ENCODE peak calls at places on chromosomes 2 and 18, in five cellular contexts. L is GM23248, U is right atrium auricular region, Q is neural progenitor cell, Z is hepatocyte. M is an unnamed sample.

GRCh38 chr2:38260469-38260868 is 116.6 kb downstream of the ATL2 start:
- DNase-seq in L (no peak), U (no peak), Q (no peak), Z (no peak), M (no peak)

GRCh38 chr2:236919209-236919608 is 166.5 kb upstream of the COPS8 start:
- DNase-seq in L (peak), U (peak), Q (no peak), Z (no peak), M (no peak)

GRCh38 chr2:127683766-127684165 is 8.4 kb upstream of the LIMS2 start:
- DNase-seq in L (no peak), U (peak), Q (no peak), Z (no peak), M (no peak)

GRCh38 chr2:64166212-64166611 is 22.0 kb upstream of the PELI1 start:
- DNase-seq in L (no peak), U (no peak), Q (no peak), Z (no peak), M (no peak)

GRCh38 chr2:15158117-15158516 is 403.0 kb downstream of the NBAS start:
- DNase-seq in L (no peak), U (no peak), Q (peak), Z (no peak), M (no peak)

GRCh38 chr2:12317853-12318426 is 398.8 kb upstream of the TRIB2 start:
- DNase-seq in L (peak), U (no peak), Q (no peak), Z (peak), M (no peak)

GRCh38 chr18:37435150-37435872 is 130.3 kb downstream of the CELF4 start:
- DNase-seq in L (no peak), U (no peak), Q (no peak), Z (no peak), M (no peak)

GRCh38 chr2:240921319-240922233 is 15.4 kb downstream of the CROCC2 start:
- DNase-seq in L (peak), U (peak), Q (no peak), Z (peak), M (peak)

GRCh38 chr2:25331686-25332365 is 9.9 kb downstream of the DNMT3A start:
- DNase-seq in L (peak), U (no peak), Q (no peak), Z (no peak), M (no peak)

GRCh38 chr2:145748927-145749326 is 1229.0 kb upstream of the ZEB2 start:
- DNase-seq in L (no peak), U (no peak), Q (no peak), Z (no peak), M (no peak)

GRCh38 chr2:134079373-134079772 is 174.5 kb upstream of the MGAT5 start:
- DNase-seq in L (no peak), U (no peak), Q (no peak), Z (no peak), M (no peak)

GRCh38 chr2:111155610-111156009 is 34.9 kb downstream of the BCL2L11 start:
- DNase-seq in L (no peak), U (no peak), Q (no peak), Z (no peak), M (no peak)

GRCh38 chr18:9814431-9814830 is 71.3 kb upstream of the TXNDC2 start:
- DNase-seq in L (peak), U (no peak), Q (no peak), Z (no peak), M (no peak)

GRCh38 chr2:175463639-175464310 is 282.3 kb upstream of the ATP5MC3 start:
- DNase-seq in L (no peak), U (no peak), Q (no peak), Z (no peak), M (no peak)

GRCh38 chr18:58076052-58076451 is 32.0 kb downstream of the NEDD4L start:
- DNase-seq in L (peak), U (no peak), Q (no peak), Z (no peak), M (no peak)

M was measured in posterior vena cava.